ENCODE peak calls at places on chromosomes 16 and 17, in six cellular contexts. One of them, this sample, is unnamed.

GRCh38 chr17:28741358-28742349 is 2.2 kb upstream of the TRAF4 start:
- DNase-seq in HepG2: no peak
- DNase-seq in GM12878: no peak
- DNase-seq in K562: peak; percentile 20
- DNase-seq in H1: no peak
- DNase-seq in HCT116: no peak
- DNase-seq in this sample: no peak

GRCh38 chr17:21021208-21021803 is 21.5 kb downstream of the USP22 start:
- DNase-seq in HepG2: no peak
- DNase-seq in HCT116: no peak
- DNase-seq in H1: no peak
- DNase-seq in K562: no peak
- DNase-seq in GM12878: no peak
- DNase-seq in this sample: no peak

GRCh38 chr17:65556014-65556909 is 5.2 kb downstream of the AXIN2 start:
- DNase-seq in HCT116: peak; percentile 66
- DNase-seq in H1: no peak
- DNase-seq in K562: peak; percentile 71
- DNase-seq in GM12878: no peak
- DNase-seq in HepG2: peak; percentile 82
- DNase-seq in this sample: no peak

GRCh38 chr16:84013787-84014569 is 28.6 kb downstream of the SLC38A8 start:
- DNase-seq in GM12878: peak; percentile 42
- DNase-seq in HepG2: peak; percentile 94
- DNase-seq in K562: peak; percentile 99
- DNase-seq in HCT116: peak; percentile 100
- DNase-seq in H1: peak; percentile 100
- DNase-seq in this sample: peak; percentile 99

GRCh38 chr17:19753049-19753444 is 4.9 kb upstream of the ALDH3A1 start:
- DNase-seq in HCT116: peak; percentile 79
- DNase-seq in H1: no peak
- DNase-seq in K562: no peak
- DNase-seq in GM12878: no peak
- DNase-seq in HepG2: no peak
- DNase-seq in this sample: no peak

GRCh38 chr17:73074515-73074914 is 18.0 kb downstream of the SLC39A11 start:
- DNase-seq in K562: no peak
- DNase-seq in HepG2: no peak
- DNase-seq in H1: no peak
- DNase-seq in HCT116: no peak
- DNase-seq in GM12878: no peak
- DNase-seq in this sample: no peak

GRCh38 chr16:10895053-10895946 is 18.3 kb downstream of the CIITA start:
- DNase-seq in GM12878: no peak
- DNase-seq in H1: peak; percentile 38
- DNase-seq in K562: peak; percentile 75
- DNase-seq in HCT116: no peak
- DNase-seq in HepG2: peak; percentile 48
- DNase-seq in this sample: peak; percentile 63

GRCh38 chr17:77212833-77213777 is 72.3 kb downstream of the SEC14L1 start:
- DNase-seq in H1: no peak
- DNase-seq in HepG2: no peak
- DNase-seq in GM12878: no peak
- DNase-seq in HCT116: no peak
- DNase-seq in K562: no peak
- DNase-seq in this sample: no peak

GRCh38 chr17:8322078-8322477 is 12.0 kb downstream of the ARHGEF15 start:
- DNase-seq in HCT116: no peak
- DNase-seq in HepG2: no peak
- DNase-seq in H1: no peak
- DNase-seq in GM12878: no peak
- DNase-seq in K562: no peak
- DNase-seq in this sample: no peak

GRCh38 chr16:35431829-35432663 is 1972.6 kb downstream of the TP53TG3F start:
- DNase-seq in K562: peak; percentile 56
- DNase-seq in GM12878: no peak
- DNase-seq in H1: no peak
- DNase-seq in HepG2: no peak
- DNase-seq in HCT116: no peak
- DNase-seq in this sample: peak; percentile 23

GRCh38 chr16:10314811-10315210 is 71.0 kb upstream of the ATF7IP2 start:
- DNase-seq in HCT116: no peak
- DNase-seq in H1: no peak
- DNase-seq in HepG2: peak; percentile 65
- DNase-seq in K562: no peak
- DNase-seq in GM12878: no peak
- DNase-seq in this sample: no peak

GRCh38 chr17:77858291-77859034 is 100.0 kb upstream of the TNRC6C start:
- DNase-seq in HCT116: no peak
- DNase-seq in HepG2: no peak
- DNase-seq in K562: no peak
- DNase-seq in GM12878: no peak
- DNase-seq in H1: no peak
- DNase-seq in this sample: no peak

DNA sequence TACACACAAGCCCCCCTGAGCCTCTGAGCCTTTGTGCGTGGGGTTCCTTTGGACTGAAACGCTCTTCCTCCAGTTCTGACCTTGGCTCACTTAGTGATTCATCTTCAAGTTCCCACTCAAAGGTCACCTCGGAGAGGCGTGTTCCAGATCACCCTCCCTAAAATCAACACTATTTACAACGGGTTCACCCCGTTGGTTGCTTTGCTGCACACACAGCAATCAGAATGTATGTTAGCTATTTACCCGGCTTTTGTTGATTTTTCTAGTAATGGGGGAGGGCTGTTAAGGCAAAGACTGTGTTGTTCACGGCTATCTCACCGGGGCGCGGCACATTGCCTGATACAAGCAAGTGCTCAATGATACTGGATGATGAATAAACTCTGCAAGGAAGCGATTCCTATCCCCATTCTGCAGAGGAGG is 977 bp downstream of the NAGPA start:
- DNase-seq in K562: no peak
- DNase-seq in HCT116: no peak
- DNase-seq in H1: no peak
- DNase-seq in HepG2: peak; percentile 77
- DNase-seq in GM12878: no peak
- DNase-seq in this sample: no peak
- TF ChIP-seq ZNF274 in K562: no peak
- TF ChIP-seq ZNF274 in HCT116: no peak
- TF ChIP-seq ZNF274 in H1: no peak
- TF ChIP-seq ZNF274 in HepG2: no peak
- TF ChIP-seq ZNF274 in GM12878: no peak
- TF ChIP-seq ZNF274 in this sample: no peak

GRCh38 chr17:38592487-38592886 is 13.3 kb downstream of the SRCIN1 start:
- DNase-seq in HepG2: no peak
- DNase-seq in HCT116: no peak
- DNase-seq in GM12878: no peak
- DNase-seq in K562: no peak
- DNase-seq in H1: no peak
- DNase-seq in this sample: no peak
- H3K9ac ChIP-seq in HepG2: no peak overlapping the region
- H3K9ac ChIP-seq in HCT116: no peak overlapping the region
- H3K9ac ChIP-seq in GM12878: no peak overlapping the region
- H3K9ac ChIP-seq in K562: no peak overlapping the region
- H3K9ac ChIP-seq in H1: no peak overlapping the region
- H3K9ac ChIP-seq in this sample: no peak overlapping the region

DNA sequence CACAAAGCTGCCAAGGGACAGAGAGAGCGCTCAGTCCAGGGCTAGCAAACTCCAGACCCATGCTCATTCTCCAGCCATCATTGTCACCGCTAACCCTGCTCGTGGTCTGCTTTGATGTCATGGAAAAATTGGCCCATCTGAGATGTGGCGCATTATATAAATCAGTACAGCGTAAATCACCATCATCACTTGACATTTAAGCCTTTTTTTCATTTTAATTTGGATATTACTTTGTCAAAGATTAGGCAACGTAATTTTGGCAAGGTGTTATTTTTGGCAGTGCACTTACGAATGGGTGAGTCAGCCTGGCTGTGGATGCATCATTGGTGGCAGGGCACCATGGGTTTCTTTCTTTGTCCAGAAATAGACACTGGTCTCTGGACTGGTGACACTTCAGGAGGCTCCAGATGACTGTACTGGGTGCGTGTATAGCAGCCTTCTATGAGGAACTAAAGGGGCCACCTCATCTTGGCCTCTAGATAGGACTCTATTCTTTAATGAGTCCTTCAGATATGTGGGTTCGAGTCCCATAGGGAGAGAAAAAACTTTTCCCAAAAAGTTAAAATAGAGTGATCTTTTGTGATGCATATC is 166.3 kb downstream of the MSI2 start:
- DNase-seq in H1: no peak
- DNase-seq in HCT116: peak; percentile 89
- DNase-seq in HepG2: no peak
- DNase-seq in GM12878: peak; percentile 77
- DNase-seq in K562: no peak
- DNase-seq in this sample: no peak
- TF ChIP-seq ZNF274 in H1: no peak
- TF ChIP-seq ZNF274 in HCT116: no peak
- TF ChIP-seq ZNF274 in HepG2: no peak
- TF ChIP-seq ZNF274 in GM12878: no peak
- TF ChIP-seq ZNF274 in K562: no peak
- TF ChIP-seq ZNF274 in this sample: no peak

GRCh38 chr16:728890-729744 is 2.2 kb downstream of the HAGHL start:
- DNase-seq in K562: peak; percentile 48
- DNase-seq in HCT116: no peak
- DNase-seq in HepG2: no peak
- DNase-seq in GM12878: no peak
- DNase-seq in H1: no peak
- DNase-seq in this sample: no peak
- H3K9ac ChIP-seq in K562: peak overlapping the region; percentile 96
- H3K9ac ChIP-seq in HCT116: peak overlapping the region; percentile 98
- H3K9ac ChIP-seq in HepG2: no peak overlapping the region
- H3K9ac ChIP-seq in GM12878: no peak overlapping the region
- H3K9ac ChIP-seq in H1: no peak overlapping the region
- H3K9ac ChIP-seq in this sample: peak overlapping the region; percentile 96

DNA sequence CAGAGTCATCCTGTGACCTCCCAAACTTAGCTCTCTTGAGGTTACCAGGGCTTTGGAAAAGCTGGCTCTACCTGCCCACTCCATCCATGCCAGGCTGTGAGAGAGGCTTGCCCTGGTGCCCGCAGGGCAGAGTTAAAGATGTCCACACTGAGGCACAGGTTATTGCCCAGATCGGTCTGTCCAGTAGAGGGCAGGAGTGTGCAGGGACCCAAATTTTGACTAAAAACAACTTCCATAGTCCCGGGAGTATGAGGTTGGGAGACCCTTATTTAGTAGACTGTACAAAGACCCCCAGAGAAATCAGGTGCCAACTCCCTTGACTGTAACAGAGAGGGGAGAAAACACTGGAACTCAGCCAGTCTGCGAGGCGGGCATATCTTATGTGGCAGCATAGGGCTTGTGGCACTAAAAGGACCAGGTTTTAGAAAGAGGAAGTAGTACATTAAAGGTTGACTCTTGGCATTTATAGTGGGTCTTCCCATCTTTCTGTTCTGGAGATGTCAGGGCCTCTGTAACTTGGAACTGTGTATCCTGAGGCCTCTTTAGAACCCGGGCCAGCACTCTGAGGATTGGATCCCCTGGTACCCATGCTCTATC is 43.3 kb downstream of the HNF1B start:
- DNase-seq in HCT116: peak; percentile 18
- DNase-seq in GM12878: peak; percentile 16
- DNase-seq in K562: peak; percentile 56
- DNase-seq in HepG2: no peak
- DNase-seq in H1: no peak
- DNase-seq in this sample: no peak
- TF ChIP-seq ZNF274 in HCT116: no peak
- TF ChIP-seq ZNF274 in GM12878: no peak
- TF ChIP-seq ZNF274 in K562: no peak
- TF ChIP-seq ZNF274 in HepG2: no peak
- TF ChIP-seq ZNF274 in H1: no peak
- TF ChIP-seq ZNF274 in this sample: no peak

This sample was measured in NT2/D1.